ENCODE peak calls at places on chromosomes 12 and 14, in six cellular contexts. K is AG10803, Z is esophagus muscularis mucosa, L is kidney, G is tibial artery, B is RWPE2. Y is an unnamed sample.

GRCh38 chr12:1644523-1645438 is 15.8 kb downstream of the WNT5B start:
- DNase-seq in K (peak), Z (no peak), L (peak), G (peak), B (no peak), Y (peak)

GRCh38 chr14:76371066-76371465 is 4.9 kb upstream of the ESRRB start:
- DNase-seq in K (no peak), Z (no peak), L (no peak), G (no peak), B (no peak), Y (no peak)

GRCh38 chr12:10189653-10190052 is 10.8 kb downstream of the TMEM52B start:
- DNase-seq in K (peak), Z (no peak), L (no peak), G (no peak), B (no peak), Y (no peak)

GRCh38 chr14:72830786-72831583 is 62.9 kb downstream of the DPF3 start:
- DNase-seq in K (no peak), Z (no peak), L (no peak), G (no peak), B (no peak), Y (no peak)

GRCh38 chr12:49825360-49825970 is 2.7 kb downstream of the NCKAP5L start:
- DNase-seq in K (peak), Z (no peak), L (no peak), G (peak), B (no peak), Y (peak)

GRCh38 chr12:124428136-124428791 is 133.4 kb downstream of the RFLNA start:
- DNase-seq in K (peak), Z (no peak), L (no peak), G (no peak), B (no peak), Y (no peak)

GRCh38 chr14:91510171-91511013 is at the start of gene PPP4R3A:
- DNase-seq in K (peak), Z (peak), L (peak), G (peak), B (peak), Y (peak)

GRCh38 chr14:64702493-64703392 is 1.5 kb upstream of the PLEKHG3 start:
- DNase-seq in K (no peak), Z (no peak), L (peak), G (peak), B (peak), Y (peak)

GRCh38 chr12:95336387-95337067 is 118.9 kb downstream of the VEZT start:
- DNase-seq in K (peak), Z (no peak), L (peak), G (peak), B (no peak), Y (peak)

GRCh38 chr12:85865905-85866304 is 8.2 kb upstream of the NTS start:
- DNase-seq in K (peak), Z (no peak), L (peak), G (no peak), B (no peak), Y (no peak)

GRCh38 chr12:42326466-42327226 is 679 bp downstream of the PPHLN1 start:
- DNase-seq in K (peak), Z (no peak), L (no peak), G (no peak), B (no peak), Y (peak)

GRCh38 chr14:71803539-71804260 is 128.5 kb upstream of the RGS6 start:
- DNase-seq in K (peak), Z (no peak), L (no peak), G (no peak), B (no peak), Y (peak)

GRCh38 chr12:56670836-56671235 is 17.2 kb downstream of the PTGES3 start:
- DNase-seq in K (no peak), Z (no peak), L (peak), G (no peak), B (no peak), Y (no peak)

GRCh38 chr14:68229423-68229831 is 409.8 kb downstream of the RAD51B start:
- DNase-seq in K (no peak), Z (no peak), L (no peak), G (no peak), B (no peak), Y (no peak)

GRCh38 chr12:41663487-41664258 is 475.6 kb downstream of the PDZRN4 start:
- DNase-seq in K (peak), Z (no peak), L (no peak), G (no peak), B (no peak), Y (peak)

GRCh38 chr14:95759952-95760351 is 46.0 kb upstream of the TCL1A start:
- DNase-seq in K (peak), Z (no peak), L (no peak), G (no peak), B (no peak), Y (no peak)

GRCh38 chr12:12803186-12803585 is 10.0 kb upstream of the DDX47 start:
- DNase-seq in K (peak), Z (no peak), L (peak), G (peak), B (peak), Y (peak)

GRCh38 chr14:50363734-50364113 is 33.0 kb downstream of the CDKL1 start:
- DNase-seq in K (peak), Z (no peak), L (no peak), G (no peak), B (no peak), Y (no peak)

GRCh38 chr12:101891462-101891971 is 14.1 kb downstream of the DRAM1 start:
- DNase-seq in K (peak), Z (no peak), L (no peak), G (peak), B (no peak), Y (peak)

GRCh38 chr14:25121342-25122129 is 71.6 kb upstream of the STXBP6 start:
- DNase-seq in K (peak), Z (no peak), L (no peak), G (no peak), B (no peak), Y (peak)

GRCh38 chr12:95473440-95473946 is 459 bp upstream of the METAP2 start:
- DNase-seq in K (peak), Z (no peak), L (no peak), G (peak), B (no peak), Y (peak)

GRCh38 chr12:11592484-11592883 is 57.0 kb upstream of the ETV6 start:
- DNase-seq in K (no peak), Z (no peak), L (no peak), G (no peak), B (no peak), Y (no peak)

GRCh38 chr14:98578204-98578603 is 693.8 kb downstream of the BCL11B start:
- DNase-seq in K (peak), Z (no peak), L (no peak), G (no peak), B (no peak), Y (peak)

GRCh38 chr14:54278665-54279295 is 118.0 kb upstream of the CDKN3 start:
- DNase-seq in K (no peak), Z (no peak), L (no peak), G (no peak), B (no peak), Y (peak)

GRCh38 chr14:50318031-50318626 is 6.0 kb downstream of the DMAC2L start:
- DNase-seq in K (peak), Z (no peak), L (no peak), G (no peak), B (no peak), Y (peak)

GRCh38 chr14:88422919-88423318 is 37.5 kb downstream of the SPATA7 start:
- DNase-seq in K (peak), Z (no peak), L (no peak), G (no peak), B (no peak), Y (peak)

GRCh38 chr14:24075485-24076301 is 4.3 kb downstream of the CPNE6 start:
- DNase-seq in K (no peak), Z (no peak), L (no peak), G (no peak), B (no peak), Y (no peak)

GRCh38 chr14:93044116-93044515 is 71.6 kb downstream of the ITPK1 start:
- DNase-seq in K (no peak), Z (no peak), L (no peak), G (no peak), B (no peak), Y (peak)

GRCh38 chr12:1972856-1973317 is 31.4 kb downstream of the DCP1B start:
- DNase-seq in K (peak), Z (no peak), L (no peak), G (peak), B (no peak), Y (no peak)

GRCh38 chr12:99147150-99147549 is 500.4 kb upstream of the GARIN6 start:
- DNase-seq in K (no peak), Z (no peak), L (no peak), G (no peak), B (no peak), Y (no peak)

GRCh38 chr12:108282676-108283075 is 56.4 kb downstream of the CMKLR1 start:
- DNase-seq in K (peak), Z (no peak), L (no peak), G (no peak), B (no peak), Y (no peak)

GRCh38 chr12:123436017-123436964 is at the start of gene RILPL2:
- DNase-seq in K (peak), Z (peak), L (peak), G (peak), B (peak), Y (peak)

GRCh38 chr14:31619440-31619839 is 58.2 kb downstream of the NUBPL start:
- DNase-seq in K (no peak), Z (no peak), L (no peak), G (no peak), B (no peak), Y (no peak)

GRCh38 chr14:100615736-100616695 is 28.8 kb upstream of the BEGAIN start:
- DNase-seq in K (no peak), Z (no peak), L (peak), G (no peak), B (peak), Y (no peak)

GRCh38 chr12:52945389-52946232 is 3.3 kb upstream of the KRT18 start:
- DNase-seq in K (peak), Z (no peak), L (no peak), G (no peak), B (no peak), Y (peak)

GRCh38 chr12:91400249-91400648 is 217.6 kb upstream of the DCN start:
- DNase-seq in K (no peak), Z (no peak), L (no peak), G (no peak), B (no peak), Y (no peak)

GRCh38 chr12:96886998-96887677 is 19.9 kb upstream of the NEDD1 start:
- DNase-seq in K (peak), Z (no peak), L (peak), G (no peak), B (no peak), Y (no peak)
- TF ChIP-seq CTCF in K (no peak), Z (no peak), L (no peak), G (no peak), B (no peak), Y (no peak)

GRCh38 chr14:75002392-75003249 is at the start of gene EIF2B2:
- DNase-seq in K (peak), Z (peak), L (peak), G (peak), B (peak), Y (peak)
- TF ChIP-seq CTCF in K (peak), Z (peak), L (peak), G (peak), B (no peak), Y (peak)

GRCh38 chr12:6778212-6778570 is 5.9 kb downstream of the LAG3 start:
- DNase-seq in K (peak), Z (no peak), L (peak), G (peak), B (no peak), Y (no peak)

GRCh38 chr12:6778571-6779550 is 6.5 kb downstream of the LAG3 start:
- DNase-seq in K (peak), Z (peak), L (peak), G (peak), B (peak), Y (peak)

GRCh38 chr12:6780573-6780972 is 8.3 kb downstream of the LAG3 start:
- DNase-seq in K (no peak), Z (no peak), L (no peak), G (no peak), B (no peak), Y (no peak)

GRCh38 chr12:6782119-6782518 is 7.2 kb upstream of the CD4 start:
- DNase-seq in K (no peak), Z (no peak), L (no peak), G (no peak), B (no peak), Y (no peak)

GRCh38 chr12:6779667-6780459 is 7.5 kb downstream of the LAG3 start:
- DNase-seq in K (no peak), Z (no peak), L (no peak), G (no peak), B (no peak), Y (no peak)
- TF ChIP-seq CTCF in K (no peak), Z (no peak), L (no peak), G (no peak), B (no peak), Y (no peak)

DNA sequence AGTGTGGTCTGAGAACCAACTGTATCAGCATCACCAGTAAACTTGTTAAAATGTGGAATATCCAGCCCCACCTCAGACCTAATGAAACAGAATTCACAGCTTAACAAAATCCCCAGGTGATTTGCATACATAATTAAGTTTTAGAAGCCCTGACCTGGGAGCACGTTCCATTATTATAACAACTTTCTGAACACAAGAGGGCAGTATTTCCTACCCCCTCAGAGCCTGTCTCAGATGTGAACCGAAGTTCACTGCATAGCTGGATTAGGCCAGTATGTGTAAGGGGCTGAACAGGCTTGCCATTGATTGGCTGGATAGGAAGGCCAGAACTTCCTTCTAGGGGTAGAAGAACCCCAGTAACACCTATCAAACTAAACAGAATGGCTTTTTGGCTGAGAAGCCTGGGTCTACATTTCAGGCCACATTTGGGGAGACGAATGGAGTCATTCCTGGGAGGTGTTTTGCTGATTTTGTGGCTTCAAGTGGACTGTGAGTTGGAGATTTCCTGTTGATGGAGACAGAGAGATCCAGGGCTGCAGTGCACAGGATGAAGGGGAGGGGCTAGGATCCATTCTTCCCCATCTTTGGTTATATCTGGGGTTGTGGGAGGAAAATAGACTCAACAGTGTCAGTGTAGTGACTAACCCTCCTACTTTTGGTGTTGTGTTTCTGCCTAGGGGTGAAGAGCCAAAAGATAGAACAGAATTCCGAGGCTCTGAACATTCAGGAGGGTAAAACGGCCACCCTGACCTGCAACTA is 94.7 kb upstream of the OR4E1 start:
- DNase-seq in K (no peak), Z (no peak), L (no peak), G (no peak), B (no peak), Y (peak)
- TF ChIP-seq CTCF in K (no peak), Z (no peak), L (no peak), G (no peak), B (peak), Y (peak)

GRCh38 chr12:88994537-88994936 is 357.8 kb downstream of the DUSP6 start:
- DNase-seq in K (peak), Z (no peak), L (no peak), G (no peak), B (no peak), Y (no peak)

GRCh38 chr12:88996389-88996788 is 355.9 kb downstream of the DUSP6 start:
- DNase-seq in K (no peak), Z (no peak), L (no peak), G (no peak), B (no peak), Y (no peak)

GRCh38 chr12:88998421-88998820 is 353.9 kb downstream of the DUSP6 start:
- DNase-seq in K (peak), Z (no peak), L (no peak), G (no peak), B (no peak), Y (peak)

GRCh38 chr12:88993655-88994054 is 358.6 kb downstream of the DUSP6 start:
- DNase-seq in K (peak), Z (no peak), L (no peak), G (no peak), B (no peak), Y (peak)
- TF ChIP-seq CTCF in K (peak), Z (peak), L (peak), G (peak), B (peak), Y (peak)

Y was measured in mammary epithelial cell.